ENCODE peak calls at places on chromosomes 7 and 10, in eight cellular contexts. L, Q, I, A, X, O, Y and R are unnamed samples.

GRCh38 chr7:54773472-54774399 is 14.7 kb upstream of the SEC61G start:
- DNase-seq in O (peak; percentile 80), X (peak; percentile 87), Y (peak; percentile 69), A (peak; percentile 89), I (peak; percentile 74), Q (peak; percentile 25), L (peak; percentile 88), R (peak; percentile 89)

GRCh38 chr10:83536426-83536825 is 602.9 kb upstream of the GHITM start:
- DNase-seq in Y (no peak), X (no peak), Q (no peak), O (no peak), L (no peak), A (no peak), I (peak; percentile 84), R (no peak)

GRCh38 chr7:151439855-151440798 is at the start of gene CRYGN:
- DNase-seq in I (no peak), X (no peak), L (no peak), A (no peak), Y (no peak), O (no peak), Q (no peak), R (no peak)

GRCh38 chr7:90629306-90629918 is 33.3 kb downstream of the CDK14 start:
- DNase-seq in O (no peak), Y (peak; percentile 28), A (peak; percentile 75), Q (no peak), L (peak; percentile 28), X (no peak), I (peak; percentile 43), R (no peak)

GRCh38 chr10:103660364-103661197 is 167.1 kb downstream of the NEURL1 start:
- DNase-seq in L (no peak), I (peak; percentile 60), Y (no peak), A (peak; percentile 76), Q (no peak), X (no peak), O (no peak), R (no peak)

GRCh38 chr7:150642926-150643325 is 10.7 kb upstream of the GIMAP6 start:
- DNase-seq in I (no peak), Q (no peak), O (no peak), A (no peak), X (no peak), Y (no peak), L (no peak), R (no peak)

GRCh38 chr7:146129296-146129695 is 12.7 kb downstream of the CNTNAP2 start:
- DNase-seq in X (no peak), O (no peak), Y (no peak), L (no peak), I (no peak), A (no peak), Q (no peak), R (no peak)

GRCh38 chr10:100518761-100519241 is 860 bp downstream of the SEC31B start:
- DNase-seq in L (peak; percentile 49), Q (peak; percentile 41), O (peak; percentile 76), A (peak; percentile 72), I (peak; percentile 58), X (no peak), Y (peak; percentile 58), R (peak; percentile 70)

GRCh38 chr7:39971924-39972323 is 21.9 kb downstream of the CDK13 start:
- DNase-seq in Y (no peak), I (no peak), L (no peak), A (no peak), X (no peak), O (no peak), Q (no peak), R (no peak)

GRCh38 chr7:117854186-117854585 is 19.1 kb downstream of the CTTNBP2 start:
- DNase-seq in L (no peak), Y (no peak), O (no peak), A (no peak), X (no peak), I (no peak), Q (no peak), R (no peak)

GRCh38 chr7:156475179-156475578 is 165.4 kb upstream of the RNF32 start:
- DNase-seq in I (peak; percentile 21), O (no peak), Y (no peak), A (no peak), X (no peak), Q (no peak), L (no peak), R (no peak)

GRCh38 chr10:34125702-34126101 is 689.4 kb downstream of the PARD3 start:
- DNase-seq in I (no peak), O (no peak), A (no peak), Q (no peak), Y (no peak), X (no peak), L (no peak), R (no peak)

GRCh38 chr7:24702674-24703235 is 54.5 kb downstream of the GSDME start:
- DNase-seq in X (no peak), L (no peak), O (no peak), Y (no peak), Q (no peak), I (peak; percentile 48), A (peak; percentile 35), R (no peak)

GRCh38 chr7:24701899-24702235 is 55.4 kb downstream of the GSDME start:
- DNase-seq in Q (no peak), I (no peak), Y (no peak), X (no peak), O (no peak), A (no peak), L (no peak), R (no peak)

GRCh38 chr7:24704311-24704710 is 53.0 kb downstream of the GSDME start:
- DNase-seq in O (no peak), I (no peak), X (no peak), L (no peak), Q (no peak), Y (no peak), A (no peak), R (no peak)

GRCh38 chr7:24701232-24701898 is 55.9 kb downstream of the GSDME start:
- DNase-seq in O (no peak), X (no peak), A (peak; percentile 73), Q (no peak), I (peak; percentile 96), L (peak; percentile 88), Y (no peak), R (no peak)

GRCh38 chr7:24703296-24703695 is 54.0 kb downstream of the GSDME start:
- DNase-seq in L (no peak), Y (no peak), A (peak; percentile 11), Q (no peak), X (no peak), I (peak; percentile 11), O (no peak), R (no peak)
- H3K4me1 ChIP-seq in L (peaks cover 18% of the 10 kb centered on the region), Y (peaks cover 12% of the 10 kb centered on the region), A (peaks cover 35% of the 10 kb centered on the region), Q (peaks cover 44% of the 10 kb centered on the region), X (no peaks in the 10 kb centered on the region), I (peaks cover 17% of the 10 kb centered on the region), O (no peaks in the 10 kb centered on the region), R (no peaks in the 10 kb centered on the region)

DNA sequence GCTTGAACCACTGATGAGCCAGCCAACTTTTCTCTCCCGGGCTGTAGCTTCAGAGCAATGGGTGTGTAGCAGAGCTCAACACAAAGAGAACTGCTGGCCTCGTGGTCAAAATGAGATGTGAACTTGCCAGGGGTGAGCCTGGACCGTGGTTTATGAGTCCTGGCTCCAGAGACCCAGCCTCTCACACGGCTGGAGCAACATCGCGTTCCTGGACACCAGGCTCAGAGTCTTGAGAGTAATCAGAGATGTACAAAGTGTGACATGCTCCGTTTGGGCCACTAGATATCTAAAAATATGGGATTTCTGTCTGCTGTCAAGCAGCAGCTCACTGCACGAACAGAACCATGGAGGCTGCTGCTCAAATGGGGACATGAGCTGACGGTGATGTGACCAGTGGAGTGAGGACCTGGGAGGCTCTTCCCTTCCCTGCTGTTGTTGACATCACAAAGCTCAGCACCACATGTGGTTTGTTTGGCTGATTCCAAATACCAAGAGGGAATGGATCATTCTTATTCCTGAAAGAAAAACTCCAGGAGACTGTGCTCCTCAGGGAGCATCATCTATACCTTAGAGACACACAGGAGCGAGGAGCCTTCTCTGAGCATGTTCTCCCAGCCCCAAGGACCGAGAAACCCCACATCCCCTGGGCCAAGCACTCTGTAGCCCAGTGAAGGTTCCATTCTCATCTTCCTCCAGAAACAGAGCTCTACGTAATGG is 9.2 kb upstream of the SVIL start:
- DNase-seq in Q (no peak), O (no peak), Y (no peak), X (no peak), I (peak; percentile 61), L (no peak), A (no peak), R (no peak)
- H3K27ac ChIP-seq in Q (peak overlapping the region; percentile 79), O (no peak overlapping the region), Y (no peak overlapping the region), X (no peak overlapping the region), I (no peak overlapping the region), L (no peak overlapping the region), A (peak overlapping the region; percentile 62), R (peak overlapping the region; percentile 84)

GRCh38 chr7:79979437-79979836 is 155.2 kb upstream of the GNAI1 start:
- DNase-seq in X (no peak), A (peak; percentile 32), O (no peak), L (no peak), I (peak; percentile 37), Q (no peak), Y (no peak), R (no peak)
- H3K4me1 ChIP-seq in X (no peaks in the 10 kb centered on the region), A (peaks cover 7% of the 10 kb centered on the region), O (no peaks in the 10 kb centered on the region), L (peaks cover 2% of the 10 kb centered on the region), I (peaks cover 16% of the 10 kb centered on the region), Q (no peaks in the 10 kb centered on the region), Y (peaks cover 28% of the 10 kb centered on the region), R (no peaks in the 10 kb centered on the region)

DNA sequence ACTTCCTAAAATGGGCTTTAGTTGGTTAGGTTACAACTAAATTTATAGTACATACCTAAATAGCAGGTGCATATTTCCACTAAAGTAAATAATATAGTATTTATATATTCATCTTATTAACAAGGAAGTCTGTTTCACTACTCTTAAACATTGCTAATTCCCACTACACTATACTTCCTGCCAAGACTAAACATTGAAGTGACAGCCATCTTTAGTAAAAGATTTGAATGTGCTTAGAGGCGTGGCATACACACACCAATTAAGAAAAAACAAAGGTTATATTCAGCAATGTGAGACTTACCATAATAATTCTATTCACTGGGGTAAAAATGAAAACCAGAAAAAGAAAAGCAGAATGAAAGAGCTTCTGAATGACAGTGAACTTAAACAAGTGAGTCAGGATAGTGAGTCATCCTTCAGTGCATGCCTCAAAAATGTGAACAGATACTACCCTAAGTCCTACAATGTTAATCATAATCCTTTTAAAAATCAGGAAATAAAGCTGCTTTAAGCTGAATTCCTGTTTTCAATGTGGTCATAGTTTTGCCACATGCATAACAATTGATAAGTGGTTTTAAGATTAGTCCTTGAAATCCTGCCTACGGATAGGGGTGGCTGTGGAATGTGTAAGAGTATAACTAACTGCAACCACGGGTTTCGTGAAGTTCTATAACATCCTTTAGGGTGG is 59.4 kb downstream of the USP6NL start:
- DNase-seq in Q (no peak), A (peak; percentile 91), O (no peak), L (no peak), X (no peak), I (peak; percentile 98), Y (peak; percentile 19), R (no peak)
- H3K27ac ChIP-seq in Q (no peak overlapping the region), A (no peak overlapping the region), O (no peak overlapping the region), L (no peak overlapping the region), X (no peak overlapping the region), I (peak overlapping the region; percentile 46), Y (peak overlapping the region; percentile 16), R (no peak overlapping the region)